ENCODE peak calls at places on chromosomes 5 and 9, in four cellular contexts. F, J, U and Y are unnamed samples.

GRCh38 chr9:124124729-124125589 is 113.4 kb downstream of the LHX2 start:
- DNase-seq in J (no peak), F (peak; percentile 72), U (no peak), Y (no peak)

GRCh38 chr5:121969660-121970295 is 8.0 kb downstream of the SRFBP1 start:
- DNase-seq in J (no peak), F (no peak), U (no peak), Y (no peak)

GRCh38 chr5:39578887-39579497 is 154.2 kb upstream of the DAB2 start:
- DNase-seq in J (no peak), U (no peak), F (no peak), Y (no peak)

GRCh38 chr5:146466521-146467349 is 19.6 kb downstream of the TCERG1 start:
- DNase-seq in U (no peak), F (no peak), J (no peak), Y (no peak)

GRCh38 chr5:96538831-96539250 is 105.8 kb upstream of the PCSK1 start:
- DNase-seq in U (no peak), F (no peak), J (no peak), Y (no peak)

GRCh38 chr5:108727639-108728565 is 19.8 kb upstream of the FER start:
- DNase-seq in U (peak; percentile 89), J (peak; percentile 92), F (peak; percentile 83), Y (peak; percentile 83)

GRCh38 chr5:14178091-14178490 is 34.9 kb downstream of the TRIO start:
- DNase-seq in U (no peak), J (no peak), F (no peak), Y (no peak)

GRCh38 chr5:172548981-172549707 is 91.9 kb upstream of the NEURL1B start:
- DNase-seq in F (no peak), U (no peak), J (no peak), Y (no peak)

GRCh38 chr9:120965344-120966004 is 38.9 kb upstream of the TRAF1 start:
- DNase-seq in J (peak; percentile 34), F (peak; percentile 36), U (peak; percentile 26), Y (peak; percentile 54)

GRCh38 chr9:134222018-134222573 is 57.7 kb upstream of the RNU6ATAC start:
- DNase-seq in F (no peak), J (no peak), U (no peak), Y (no peak)

GRCh38 chr9:115262952-115263351 is 145.0 kb upstream of the TNC start:
- DNase-seq in F (peak; percentile 23), J (no peak), U (no peak), Y (no peak)

GRCh38 chr5:177468329-177469058 is 4.9 kb downstream of the DBN1 start:
- DNase-seq in F (no peak), J (no peak), U (no peak), Y (no peak)

GRCh38 chr9:69120380-69121154 is 53.5 kb upstream of the TJP2 start:
- DNase-seq in U (peak; percentile 63), J (peak; percentile 91), F (peak; percentile 84), Y (no peak)

GRCh38 chr9:135580664-135581380 is 19.3 kb downstream of the PAEP start:
- DNase-seq in U (no peak), J (no peak), F (no peak), Y (no peak)

GRCh38 chr5:168340487-168340886 is 49.0 kb downstream of the WWC1 start:
- DNase-seq in U (no peak), J (no peak), F (no peak), Y (no peak)

GRCh38 chr5:127072861-127073846 is at the start of gene C5orf63:
- DNase-seq in J (peak; percentile 53), F (peak; percentile 80), U (no peak), Y (no peak)

GRCh38 chr9:124499214-124499613 is 8.0 kb downstream of the NR5A1 start:
- DNase-seq in U (no peak), J (no peak), F (no peak), Y (no peak)

GRCh38 chr9:18668944-18669343 is 195.0 kb downstream of the ADAMTSL1 start:
- DNase-seq in J (peak; percentile 11), F (peak; percentile 76), U (no peak), Y (no peak)

GRCh38 chr5:179452356-179453230 is 97.8 kb upstream of the RUFY1 start:
- DNase-seq in J (no peak), F (no peak), U (no peak), Y (no peak)

GRCh38 chr9:7780261-7780988 is 19.2 kb downstream of the DMAC1 start:
- DNase-seq in J (no peak), U (no peak), F (no peak), Y (no peak)

GRCh38 chr5:73189816-73190451 is 16.9 kb downstream of the TMEM174 start:
- DNase-seq in U (no peak), F (no peak), J (peak; percentile 50), Y (no peak)

GRCh38 chr5:39399135-39400036 is 25.4 kb downstream of the DAB2 start:
- DNase-seq in U (peak; percentile 66), F (no peak), J (no peak), Y (no peak)

GRCh38 chr9:5112646-5113045 is 72.8 kb downstream of the INSL6 start:
- DNase-seq in F (no peak), J (no peak), U (no peak), Y (no peak)

GRCh38 chr5:68333649-68334549 is 118.3 kb downstream of the PIK3R1 start:
- DNase-seq in J (no peak), F (no peak), U (no peak), Y (no peak)

GRCh38 chr5:102453716-102454115 is 45.1 kb downstream of the SLCO6A1 start:
- DNase-seq in J (no peak), U (no peak), F (no peak), Y (no peak)

GRCh38 chr5:12277504-12278192 is 373.4 kb upstream of the CTNND2 start:
- DNase-seq in J (no peak), F (no peak), U (no peak), Y (no peak)

GRCh38 chr5:83375049-83375710 is 96.4 kb upstream of the VCAN start:
- DNase-seq in J (no peak), F (no peak), U (no peak), Y (no peak)

GRCh38 chr5:53322257-53322656 is 158.2 kb upstream of the FST start:
- DNase-seq in F (no peak), J (no peak), U (no peak), Y (no peak)

GRCh38 chr9:33159760-33160127 is 7.4 kb downstream of the B4GALT1 start:
- DNase-seq in U (peak; percentile 71), J (no peak), F (no peak), Y (peak; percentile 26)

GRCh38 chr5:95102080-95102479 is 182.8 kb downstream of the MCTP1 start:
- DNase-seq in F (peak; percentile 9), J (no peak), U (no peak), Y (no peak)

GRCh38 chr9:35490155-35490909 is 421 bp downstream of the RUSC2 start:
- DNase-seq in F (no peak), J (peak; percentile 51), U (peak; percentile 30), Y (no peak)

GRCh38 chr5:145924849-145925248 is 11.5 kb upstream of the SH3RF2 start:
- DNase-seq in F (no peak), U (no peak), J (no peak), Y (no peak)

GRCh38 chr5:27266184-27266583 is 227.8 kb upstream of the CDH9 start:
- DNase-seq in J (no peak), U (no peak), F (no peak), Y (no peak)

GRCh38 chr5:63053019-63053638 is 474.5 kb downstream of the LRRC70 start:
- DNase-seq in F (no peak), U (no peak), J (no peak), Y (no peak)

GRCh38 chr9:112782218-112782617 is 31.7 kb downstream of the SNX30 start:
- DNase-seq in J (no peak), F (no peak), U (no peak), Y (no peak)

GRCh38 chr5:131379723-131380122 is 115.9 kb downstream of the CDC42SE2 start:
- DNase-seq in J (no peak), F (no peak), U (no peak), Y (no peak)

GRCh38 chr9:115208503-115208902 is 90.5 kb upstream of the TNC start:
- DNase-seq in U (no peak), F (no peak), J (no peak), Y (no peak)

GRCh38 chr5:136006767-136007251 is 22.0 kb upstream of the TGFBI start:
- DNase-seq in F (no peak), U (no peak), J (no peak), Y (no peak)